ENCODE peak calls at places on chromosomes 2 and 18, in four cellular contexts. R, M, C and W are unnamed samples.

GRCh38 chr2:67130526-67131309 is 266.4 kb upstream of the ETAA1 start:
- DNase-seq in R (no peak), M (no peak), C (no peak), W (peak)

GRCh38 chr2:125004091-125004800 is 979.2 kb downstream of the CNTNAP5 start:
- DNase-seq in R (no peak), M (no peak), C (no peak), W (peak)

GRCh38 chr2:88452980-88453582 is 588 bp upstream of the FOXI3 start:
- DNase-seq in R (peak), M (peak), C (peak), W (no peak)

GRCh38 chr2:31922542-31923408 is 88.0 kb downstream of the MEMO1 start:
- DNase-seq in R (no peak), M (no peak), C (no peak), W (no peak)

GRCh38 chr2:26059542-26059941 is 25.7 kb downstream of the RAB10 start:
- DNase-seq in R (no peak), M (no peak), C (no peak), W (no peak)

GRCh38 chr2:215002500-215002899 is 135.9 kb downstream of the ABCA12 start:
- DNase-seq in R (peak), M (peak), C (peak), W (peak)

GRCh38 chr2:177543007-177543760 is 150.6 kb downstream of the AGPS start:
- DNase-seq in R (no peak), M (no peak), C (no peak), W (peak)

GRCh38 chr2:173288561-173288960 is 66.1 kb upstream of the CDCA7 start:
- DNase-seq in R (no peak), M (no peak), C (no peak), W (peak)

GRCh38 chr18:64807560-64807959 is 658.7 kb upstream of the LINC00305 start:
- DNase-seq in R (no peak), M (no peak), C (no peak), W (no peak)

GRCh38 chr2:47554311-47554905 is 151.5 kb downstream of the MSH2 start:
- DNase-seq in R (no peak), M (no peak), C (no peak), W (no peak)

GRCh38 chr2:170165129-170165528 is 12.8 kb upstream of the MYO3B start:
- DNase-seq in R (no peak), M (no peak), C (no peak), W (no peak)

GRCh38 chr2:109230980-109231420 is 102.0 kb downstream of the SH3RF3 start:
- DNase-seq in R (no peak), M (no peak), C (no peak), W (no peak)

DNA sequence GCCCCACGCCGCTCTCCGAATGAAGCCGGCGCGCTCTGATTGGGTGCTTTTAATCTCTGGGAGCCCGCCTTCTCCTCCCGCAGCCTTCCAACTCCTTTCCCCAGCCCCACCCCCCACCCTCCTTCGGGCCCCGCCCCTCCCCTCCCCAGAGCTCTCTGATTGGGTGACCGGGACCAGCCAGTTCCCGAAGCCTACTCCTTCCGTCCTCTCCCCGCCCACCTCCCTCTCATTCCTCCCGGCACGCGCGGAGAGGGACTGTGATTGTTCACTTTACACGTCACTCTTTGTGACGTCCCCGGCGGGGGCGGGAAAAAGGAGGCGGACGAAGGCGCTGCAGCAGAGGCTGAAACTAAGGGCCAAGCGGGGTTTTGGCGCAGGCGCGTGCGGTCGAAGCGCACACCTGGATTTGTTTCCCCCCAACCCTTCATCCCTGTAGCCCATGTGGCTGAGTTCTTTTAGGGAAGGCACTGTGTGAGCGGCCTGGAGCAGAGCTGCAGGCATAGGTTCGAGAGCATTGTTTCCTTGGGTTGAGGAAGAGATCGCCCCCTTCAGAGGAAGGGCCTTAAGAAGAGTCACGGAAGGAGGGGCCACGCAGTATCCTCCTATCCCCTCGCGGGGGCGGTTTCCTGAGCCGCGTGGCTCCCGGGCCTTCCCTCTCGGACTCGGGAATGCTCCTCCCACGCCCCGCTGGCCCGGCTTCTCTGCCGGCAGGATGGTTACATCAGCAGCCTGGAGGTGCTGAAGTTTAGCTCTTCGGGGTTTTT is at the start of gene MEX3C:
- DNase-seq in R (peak), M (peak), C (peak), W (peak)
- TF ChIP-seq CTCF in R (no peak), M (peak), C (peak), W (no peak)

DNA sequence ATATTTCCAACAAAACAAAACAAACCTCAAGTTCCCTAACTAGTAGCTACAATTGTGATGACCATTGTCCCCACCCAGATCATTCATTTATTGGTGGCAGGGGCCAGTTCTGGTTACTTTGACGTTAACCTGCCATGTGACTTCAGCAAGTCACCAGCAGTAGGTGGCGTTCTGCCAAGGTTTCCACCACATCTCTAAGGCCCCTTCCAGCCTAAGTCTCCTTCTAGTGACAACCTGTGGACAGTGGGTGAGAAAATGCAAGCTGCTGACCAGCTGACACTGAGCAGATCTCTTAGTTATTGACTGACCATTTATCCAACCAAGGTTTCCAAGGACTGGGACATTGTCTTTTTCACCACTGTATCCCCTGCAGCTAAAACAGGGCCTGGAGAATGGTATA is 98.4 kb downstream of the GPR39 start:
- DNase-seq in R (no peak), M (no peak), C (no peak), W (no peak)
- TF ChIP-seq CTCF in R (no peak), M (peak), C (no peak), W (no peak)

DNA sequence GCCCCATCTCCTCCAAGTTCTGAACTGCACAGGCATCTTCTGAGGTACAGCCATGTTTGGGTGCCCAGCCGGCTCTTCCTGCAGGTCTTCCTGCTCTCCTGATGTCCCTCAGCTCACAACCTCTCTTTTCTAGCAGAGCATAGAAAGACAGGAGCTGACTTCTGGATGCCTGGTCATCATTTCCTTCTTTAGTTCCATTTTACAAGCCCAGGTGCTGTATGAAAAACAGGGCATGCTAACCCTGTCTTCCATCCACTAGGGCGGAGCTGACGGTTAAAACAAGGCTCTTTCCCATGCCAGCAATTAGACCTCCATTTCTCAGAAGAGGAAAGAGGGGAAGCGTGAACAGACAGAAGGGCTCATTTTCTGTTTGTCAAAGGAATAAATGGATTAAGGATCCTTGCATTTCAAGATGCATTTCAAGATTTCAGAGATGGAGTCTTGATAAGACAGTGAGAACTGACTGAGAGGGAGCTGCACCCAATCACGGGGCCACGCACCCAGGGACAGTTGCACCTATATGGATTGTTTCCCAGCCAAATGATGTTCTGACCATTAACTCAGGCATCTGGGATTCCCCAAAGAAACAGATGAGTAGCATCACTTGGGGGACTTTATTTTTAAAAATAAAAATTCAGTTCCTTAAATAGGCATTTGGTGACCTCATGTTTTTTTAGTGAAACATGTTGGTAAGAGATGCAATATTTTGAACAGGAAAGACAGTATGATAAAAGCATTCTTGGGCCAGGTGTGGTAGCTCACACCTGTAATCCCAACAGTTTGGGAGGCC is 45.8 kb upstream of the EML6 start:
- DNase-seq in R (no peak), M (no peak), C (no peak), W (no peak)
- TF ChIP-seq CTCF in R (no peak), M (peak), C (no peak), W (no peak)

GRCh38 chr2:28527196-28527595 is 31.3 kb downstream of the PLB1 start:
- DNase-seq in R (no peak), M (peak), C (no peak), W (no peak)
- TF ChIP-seq CTCF in R (no peak), M (peak), C (no peak), W (no peak)

GRCh38 chr2:151030663-151031230 is 230.9 kb downstream of the RBM43 start:
- DNase-seq in R (no peak), M (peak), C (no peak), W (no peak)
- TF ChIP-seq CTCF in R (peak), M (peak), C (peak), W (peak)

GRCh38 chr2:211503856-211504255 is 947.5 kb downstream of the CPS1 start:
- DNase-seq in R (no peak), M (peak), C (no peak), W (no peak)
- TF ChIP-seq CTCF in R (peak), M (peak), C (peak), W (no peak)